ENCODE peak calls at places on chromosomes 7 and 10, in four cellular contexts. One of them, this sample, is unnamed. For H3K4me1, the result is how much of the 10 kb centered on the place peaks cover.

GRCh38 chr10:8130973-8131911 is 76.8 kb downstream of the GATA3 start:
- DNase-seq in K562: no peak
- DNase-seq in PC-9: peak
- DNase-seq in colonic mucosa: no peak
- DNase-seq in this sample: no peak

GRCh38 chr7:112439476-112439875 is 10.8 kb upstream of the IFRD1 start:
- DNase-seq in colonic mucosa: no peak
- DNase-seq in K562: no peak
- DNase-seq in PC-9: no peak
- DNase-seq in this sample: no peak

GRCh38 chr7:17488829-17489228 is 190.4 kb downstream of the AHR start:
- DNase-seq in K562: no peak
- DNase-seq in colonic mucosa: no peak
- DNase-seq in PC-9: no peak
- DNase-seq in this sample: no peak

GRCh38 chr10:49592726-49593563 is 17.2 kb upstream of the SLC18A3 start:
- DNase-seq in K562: peak
- DNase-seq in PC-9: peak
- DNase-seq in colonic mucosa: peak
- DNase-seq in this sample: peak

GRCh38 chr7:12635830-12636229 is 51.6 kb upstream of the ARL4A start:
- DNase-seq in colonic mucosa: no peak
- DNase-seq in K562: no peak
- DNase-seq in PC-9: no peak
- DNase-seq in this sample: no peak

GRCh38 chr10:100886946-100887345 is 25.8 kb upstream of the SLF2 start:
- DNase-seq in PC-9: no peak
- DNase-seq in K562: no peak
- DNase-seq in colonic mucosa: no peak
- DNase-seq in this sample: no peak

GRCh38 chr10:19993714-19994343 is 177.6 kb downstream of the PLXDC2 start:
- DNase-seq in PC-9: no peak
- DNase-seq in K562: no peak
- DNase-seq in colonic mucosa: no peak
- DNase-seq in this sample: no peak

GRCh38 chr10:69682955-69683474 is 53.0 kb downstream of the FAM241B start:
- DNase-seq in K562: no peak
- DNase-seq in colonic mucosa: no peak
- DNase-seq in PC-9: no peak
- DNase-seq in this sample: no peak

GRCh38 chr10:103470755-103471653 is 8.0 kb downstream of the CALHM3 start:
- DNase-seq in PC-9: peak
- DNase-seq in colonic mucosa: peak
- DNase-seq in K562: peak
- DNase-seq in this sample: peak

GRCh38 chr10:114151486-114151885 is 22.5 kb downstream of the CCDC186 start:
- DNase-seq in colonic mucosa: no peak
- DNase-seq in PC-9: peak
- DNase-seq in K562: no peak
- DNase-seq in this sample: no peak

GRCh38 chr10:116974442-116975005 is 30.5 kb downstream of the SHTN1 start:
- DNase-seq in colonic mucosa: no peak
- DNase-seq in PC-9: peak
- DNase-seq in K562: no peak
- DNase-seq in this sample: no peak

GRCh38 chr10:17734432-17735110 is 17.4 kb upstream of the TMEM236 start:
- DNase-seq in K562: no peak
- DNase-seq in PC-9: no peak
- DNase-seq in colonic mucosa: no peak
- DNase-seq in this sample: no peak

GRCh38 chr10:126598009-126598408 is 72.5 kb downstream of the C10orf90 start:
- DNase-seq in K562: peak
- DNase-seq in colonic mucosa: peak
- DNase-seq in PC-9: no peak
- DNase-seq in this sample: peak

GRCh38 chr10:66924674-66925345 is 1.0 kb upstream of the LRRTM3 start:
- DNase-seq in colonic mucosa: no peak
- DNase-seq in K562: no peak
- DNase-seq in PC-9: peak
- DNase-seq in this sample: no peak

GRCh38 chr7:8131694-8132605 is 130.0 kb downstream of the ICA1 start:
- DNase-seq in colonic mucosa: no peak
- DNase-seq in PC-9: no peak
- DNase-seq in K562: no peak
- DNase-seq in this sample: no peak

GRCh38 chr7:158103378-158103777 is 484.2 kb downstream of the PTPRN2 start:
- DNase-seq in PC-9: no peak
- DNase-seq in K562: no peak
- DNase-seq in colonic mucosa: no peak
- DNase-seq in this sample: no peak

DNA sequence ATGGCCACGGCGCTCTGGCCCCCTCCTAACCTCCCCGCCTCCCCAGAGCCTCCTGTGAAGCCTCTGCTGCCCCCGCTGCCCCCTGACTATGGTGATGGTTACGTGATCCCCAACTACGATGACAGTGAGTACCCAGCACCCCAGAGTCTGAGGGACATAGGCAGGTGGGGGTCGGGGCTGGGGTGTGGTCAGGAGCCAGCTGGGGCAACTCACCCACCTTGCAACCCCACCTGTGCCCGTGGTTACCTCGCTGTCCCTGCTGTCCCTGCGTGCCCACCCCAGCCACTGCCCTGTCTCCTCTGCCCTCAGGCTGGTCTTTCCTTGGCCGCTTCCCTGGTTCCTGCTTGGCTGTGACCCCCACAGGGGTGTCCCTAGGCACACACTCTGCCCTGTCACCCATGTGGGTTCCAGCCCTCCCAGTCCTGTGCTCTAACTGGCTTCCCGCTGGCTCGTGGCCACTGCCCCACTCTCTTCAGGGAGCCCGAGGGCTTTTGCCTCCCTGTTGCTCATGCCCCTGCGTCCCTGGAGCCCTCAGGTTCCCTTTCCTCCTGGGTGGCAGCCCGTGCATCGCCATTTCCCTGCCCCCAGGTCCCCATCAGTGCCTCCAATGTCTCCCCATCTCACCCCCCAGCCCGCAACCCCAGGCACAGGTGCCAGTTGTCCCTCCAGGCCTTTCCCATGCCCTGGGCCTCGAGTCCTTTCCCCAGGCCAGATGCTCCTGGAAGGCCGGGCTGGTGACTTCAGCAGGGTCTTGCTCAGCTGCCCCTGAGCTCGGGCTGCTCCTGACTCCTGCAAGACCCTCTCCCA is 4.0 kb downstream of the AEBP1 start:
- DNase-seq in PC-9: no peak
- DNase-seq in K562: no peak
- DNase-seq in colonic mucosa: no peak
- DNase-seq in this sample: no peak
- H3K27ac ChIP-seq in PC-9: no peak
- H3K27ac ChIP-seq in K562: no peak
- H3K27ac ChIP-seq in colonic mucosa: no peak
- H3K27ac ChIP-seq in this sample: no peak

GRCh38 chr7:50327443-50327842 is 22.9 kb downstream of the IKZF1 start:
- DNase-seq in K562: no peak
- DNase-seq in colonic mucosa: no peak
- DNase-seq in PC-9: no peak
- DNase-seq in this sample: no peak
- H3K4me1 ChIP-seq in K562: under half
- H3K4me1 ChIP-seq in colonic mucosa: under half
- H3K4me1 ChIP-seq in PC-9: under half
- H3K4me1 ChIP-seq in this sample: under half

GRCh38 chr10:133394064-133394663 is at the start of gene MTG1:
- DNase-seq in colonic mucosa: peak
- DNase-seq in K562: peak
- DNase-seq in PC-9: peak
- DNase-seq in this sample: peak
- TF ChIP-seq CTCF in colonic mucosa: no peak
- TF ChIP-seq CTCF in K562: no peak
- TF ChIP-seq CTCF in PC-9: no peak
- TF ChIP-seq CTCF in this sample: peak

DNA sequence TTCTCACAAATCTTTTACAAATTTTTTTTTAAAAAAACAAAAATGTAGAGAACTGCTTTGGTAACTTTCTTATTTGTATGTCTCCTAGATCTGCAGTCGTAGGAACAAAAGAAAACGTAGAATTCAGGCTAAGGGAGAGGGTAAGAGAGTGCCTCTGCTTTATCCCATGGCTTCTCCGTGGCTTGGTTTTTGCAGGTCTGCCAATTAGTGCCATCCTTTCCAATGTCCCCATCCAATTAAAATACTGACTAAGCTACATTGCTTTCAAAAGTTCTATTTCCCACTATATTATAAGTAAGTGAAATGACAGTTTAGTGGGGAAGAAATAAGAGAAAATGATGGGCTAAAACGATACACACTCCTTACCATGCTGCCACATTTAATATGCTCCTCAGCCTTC is 209.3 kb downstream of the CRPPA start:
- DNase-seq in K562: no peak
- DNase-seq in colonic mucosa: no peak
- DNase-seq in PC-9: no peak
- DNase-seq in this sample: no peak
- H3K27ac ChIP-seq in K562: no peak
- H3K27ac ChIP-seq in colonic mucosa: peak
- H3K27ac ChIP-seq in PC-9: no peak
- H3K27ac ChIP-seq in this sample: no peak

GRCh38 chr7:22445871-22446270 is 54.1 kb downstream of the STEAP1B start:
- DNase-seq in colonic mucosa: no peak
- DNase-seq in K562: no peak
- DNase-seq in PC-9: no peak
- DNase-seq in this sample: no peak
- H3K4me1 ChIP-seq in colonic mucosa: under half
- H3K4me1 ChIP-seq in K562: under half
- H3K4me1 ChIP-seq in PC-9: under half
- H3K4me1 ChIP-seq in this sample: under half

DNA sequence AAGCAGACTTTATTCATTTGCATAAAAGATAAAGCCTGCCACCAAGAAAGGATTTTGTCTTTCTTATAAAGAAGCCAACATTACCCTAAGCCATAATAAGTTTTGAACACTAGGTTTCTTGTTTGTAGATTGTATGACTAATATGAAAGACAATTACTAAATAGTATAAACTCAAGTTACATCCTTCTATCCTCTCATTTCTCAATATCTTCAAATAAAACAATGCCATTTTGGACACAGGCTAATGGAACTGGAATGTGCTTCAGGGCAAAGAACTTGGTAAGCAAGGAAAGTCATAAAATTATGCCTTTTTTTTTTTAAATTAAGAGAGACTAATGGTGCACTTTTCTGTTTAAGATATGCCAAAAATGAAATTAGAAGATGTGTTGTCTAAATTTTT is 137.7 kb downstream of the DKK1 start:
- DNase-seq in PC-9: peak
- DNase-seq in colonic mucosa: no peak
- DNase-seq in K562: no peak
- DNase-seq in this sample: peak
- TF ChIP-seq CTCF in PC-9: no peak
- TF ChIP-seq CTCF in colonic mucosa: no peak
- TF ChIP-seq CTCF in K562: no peak
- TF ChIP-seq CTCF in this sample: no peak

DNA sequence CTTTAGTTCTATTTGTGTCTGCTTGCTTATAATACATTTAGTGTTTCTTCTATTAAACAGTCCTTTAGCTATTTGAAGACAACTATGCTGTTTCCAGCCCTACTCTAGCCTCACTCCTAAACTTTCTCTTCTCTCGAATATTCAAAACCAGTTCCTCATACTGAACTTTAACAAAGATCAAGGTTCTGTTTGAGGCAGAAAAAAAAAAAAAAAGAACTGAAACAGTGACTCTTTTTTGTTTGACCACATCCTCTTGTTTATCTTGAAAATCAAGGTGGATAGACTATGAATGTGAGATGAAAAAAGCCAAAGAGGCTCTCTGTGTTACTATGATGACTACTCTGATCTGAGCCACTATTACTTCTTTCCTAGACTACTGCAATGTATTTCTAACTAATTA is 154.3 kb downstream of the ZNF365 start:
- DNase-seq in K562: no peak
- DNase-seq in PC-9: no peak
- DNase-seq in colonic mucosa: no peak
- DNase-seq in this sample: no peak
- H3K27ac ChIP-seq in K562: no peak
- H3K27ac ChIP-seq in PC-9: no peak
- H3K27ac ChIP-seq in colonic mucosa: no peak
- H3K27ac ChIP-seq in this sample: no peak

DNA sequence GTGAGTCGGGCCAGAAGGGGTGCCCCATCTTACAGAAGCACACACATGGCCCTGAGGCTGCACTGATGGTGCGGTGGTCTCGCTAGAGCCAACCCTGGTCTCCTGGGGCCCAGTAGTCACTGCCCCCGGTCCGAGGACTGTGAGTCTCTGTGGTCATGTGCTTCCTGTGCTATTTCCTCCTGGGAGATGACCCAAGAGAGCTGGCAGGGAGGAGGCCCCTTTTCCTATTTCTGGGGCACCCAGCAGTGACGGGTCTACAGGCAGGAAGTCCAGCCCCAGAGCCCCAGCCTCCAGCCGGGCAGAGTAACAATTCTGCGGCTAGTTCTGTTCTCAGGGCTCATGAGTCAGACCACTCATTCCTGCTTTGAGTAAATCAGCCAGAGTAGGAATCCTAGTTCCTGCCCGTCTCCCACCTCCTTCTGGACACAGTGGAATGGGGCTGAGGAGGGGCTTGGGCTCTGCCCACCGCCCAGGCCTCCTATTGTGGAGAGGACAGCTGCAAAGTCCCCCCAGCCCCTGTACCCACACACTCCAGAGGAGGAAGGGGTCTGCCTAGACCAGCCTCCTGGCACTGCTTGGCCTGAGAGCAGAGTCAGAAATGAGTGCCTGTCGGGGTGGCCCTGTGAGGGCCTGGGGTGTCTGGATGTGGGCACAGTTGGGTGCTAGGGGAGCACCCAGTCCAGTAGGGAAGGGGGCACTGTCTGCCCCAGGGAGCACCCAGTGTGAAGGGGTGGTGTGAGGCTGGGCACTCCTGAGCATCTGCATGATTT is 80.5 kb upstream of the PPIF start:
- DNase-seq in PC-9: no peak
- DNase-seq in K562: no peak
- DNase-seq in colonic mucosa: peak
- DNase-seq in this sample: no peak
- H3K4me1 ChIP-seq in PC-9: under half
- H3K4me1 ChIP-seq in K562: under half
- H3K4me1 ChIP-seq in colonic mucosa: under half
- H3K4me1 ChIP-seq in this sample: under half